ENCODE peak calls at places on chromosome 20, in seven cellular contexts. W is K562; P is pancreas; Y is heart left ventricle; T is CD8-positive, alpha-beta T cell; V is thoracic aorta; D is left lung. Q is an unnamed sample.

GRCh38 chr20:46701556-46701955 is 7.9 kb upstream of the SLC2A10 start:
- DNase-seq in W (no peak), P (no peak), Y (no peak), T (no peak), V (no peak), D (no peak), Q (no peak)

GRCh38 chr20:15699431-15700146 is 873.7 kb downstream of the KIF16B start:
- DNase-seq in W (no peak), P (no peak), Y (no peak), T (no peak), V (no peak), D (no peak), Q (no peak)

GRCh38 chr20:37821691-37822655 is 81.0 kb upstream of the VSTM2L start:
- DNase-seq in W (no peak), P (no peak), Y (no peak), T (no peak), V (no peak), D (no peak), Q (peak; percentile 82)

GRCh38 chr20:59788811-59789210 is 144.6 kb downstream of the SYCP2 start:
- DNase-seq in W (no peak), P (no peak), Y (no peak), T (no peak), V (no peak), D (no peak), Q (no peak)

GRCh38 chr20:32742322-32743236 is 688 bp downstream of the COMMD7 start:
- DNase-seq in W (no peak), P (no peak), Y (no peak), T (peak; percentile 20), V (no peak), D (no peak), Q (no peak)

GRCh38 chr20:58853976-58854637 is 1.6 kb downstream of the GNAS start:
- DNase-seq in W (no peak), P (no peak), Y (no peak), T (no peak), V (no peak), D (no peak), Q (no peak)

GRCh38 chr20:10469599-10469998 is 34.5 kb downstream of the SLX4IP start:
- DNase-seq in W (no peak), P (no peak), Y (peak; percentile 44), T (peak; percentile 13), V (no peak), D (peak; percentile 42), Q (peak; percentile 93)

GRCh38 chr20:32490942-32491763 is 94.0 kb downstream of the NOL4L start:
- DNase-seq in W (no peak), P (no peak), Y (no peak), T (no peak), V (no peak), D (peak; percentile 21), Q (no peak)

GRCh38 chr20:8943638-8944037 is 125.2 kb upstream of the PLCB4 start:
- DNase-seq in W (no peak), P (no peak), Y (no peak), T (no peak), V (no peak), D (no peak), Q (no peak)

GRCh38 chr20:8094415-8094818 is 37.6 kb upstream of the PLCB1 start:
- DNase-seq in W (no peak), P (peak; percentile 56), Y (peak; percentile 84), T (no peak), V (peak; percentile 38), D (no peak), Q (no peak)

GRCh38 chr20:32544260-32544722 is 40.8 kb downstream of the NOL4L start:
- DNase-seq in W (no peak), P (no peak), Y (no peak), T (no peak), V (no peak), D (no peak), Q (no peak)

GRCh38 chr20:4666001-4666470 is 55.7 kb upstream of the PRND start:
- DNase-seq in W (no peak), P (no peak), Y (no peak), T (peak; percentile 64), V (no peak), D (no peak), Q (no peak)

GRCh38 chr20:64090165-64090564 is 6.0 kb upstream of the LKAAEAR1 start:
- DNase-seq in W (peak; percentile 54), P (no peak), Y (no peak), T (no peak), V (no peak), D (no peak), Q (no peak)

GRCh38 chr20:50690562-50690978 is 772 bp downstream of the RIPOR3 start:
- DNase-seq in W (no peak), P (no peak), Y (no peak), T (no peak), V (no peak), D (no peak), Q (no peak)

GRCh38 chr20:50688256-50688655 is 3.1 kb downstream of the RIPOR3 start:
- DNase-seq in W (no peak), P (no peak), Y (no peak), T (no peak), V (no peak), D (no peak), Q (no peak)

GRCh38 chr20:50691585-50692552 is 527 bp upstream of the RIPOR3 start:
- DNase-seq in W (peak; percentile 70), P (no peak), Y (peak; percentile 48), T (no peak), V (no peak), D (no peak), Q (peak; percentile 76)

GRCh38 chr20:50690979-50691584 is at the start of gene RIPOR3:
- DNase-seq in W (peak; percentile 85), P (no peak), Y (peak; percentile 45), T (no peak), V (no peak), D (no peak), Q (peak; percentile 49)

GRCh38 chr20:50689864-50690263 is 1.5 kb downstream of the RIPOR3 start:
- DNase-seq in W (no peak), P (peak; percentile 59), Y (peak; percentile 49), T (no peak), V (no peak), D (no peak), Q (peak; percentile 83)
- H3K4me3 ChIP-seq in W (peak overlapping the region; percentile 52), P (no peak overlapping the region), Y (peak overlapping the region; percentile 52), T (no peak overlapping the region), V (no peak overlapping the region), D (no peak overlapping the region), Q (no peak overlapping the region)

GRCh38 chr20:35088231-35088794 is 4.3 kb downstream of the TRPC4AP start:
- DNase-seq in W (no peak), P (no peak), Y (no peak), T (no peak), V (no peak), D (no peak), Q (peak; percentile 61)
- H3K4me1 ChIP-seq in W (peaks cover 8% of the 10 kb centered on the region), P (peaks cover 3% of the 10 kb centered on the region), Y (peaks cover 47% of the 10 kb centered on the region), T (peaks cover 46% of the 10 kb centered on the region), V (peaks cover 16% of the 10 kb centered on the region), D (peaks cover 78% of the 10 kb centered on the region), Q (peaks cover 10% of the 10 kb centered on the region)

GRCh38 chr20:49543071-49543857 is 24.7 kb downstream of the PTGIS start:
- DNase-seq in W (no peak), P (no peak), Y (no peak), T (no peak), V (no peak), D (no peak), Q (no peak)

GRCh38 chr20:49544535-49544934 is 23.4 kb downstream of the PTGIS start:
- DNase-seq in W (no peak), P (no peak), Y (no peak), T (no peak), V (no peak), D (no peak), Q (no peak)

GRCh38 chr20:49548371-49548947 is 19.5 kb downstream of the PTGIS start:
- DNase-seq in W (no peak), P (no peak), Y (no peak), T (no peak), V (no peak), D (no peak), Q (no peak)

GRCh38 chr20:49543858-49544437 is 24.0 kb downstream of the PTGIS start:
- DNase-seq in W (no peak), P (no peak), Y (no peak), T (no peak), V (no peak), D (no peak), Q (no peak)

DNA sequence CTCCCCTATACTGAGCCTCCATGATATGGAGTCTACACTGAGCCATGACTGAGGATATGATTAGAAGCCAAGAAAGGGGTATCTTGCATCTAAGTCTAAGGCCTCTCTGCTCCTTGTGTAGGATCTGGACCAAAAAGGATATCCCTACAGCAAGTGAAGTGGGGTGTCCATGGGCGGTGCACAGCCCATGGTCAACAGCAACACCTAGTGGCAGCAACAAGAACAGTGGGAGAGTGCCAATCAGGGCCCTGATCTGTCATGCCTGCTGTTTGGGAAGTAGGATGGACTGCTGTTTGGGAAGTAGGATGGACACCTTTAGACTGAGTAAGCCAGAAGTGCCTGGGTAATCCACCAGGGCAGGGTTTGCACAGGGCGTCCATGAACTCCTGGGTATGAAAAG is 22.4 kb downstream of the PTGIS start:
- DNase-seq in W (peak; percentile 42), P (no peak), Y (no peak), T (no peak), V (no peak), D (no peak), Q (no peak)
- TF ChIP-seq CTCF in W (peak; percentile 50), P (no peak), Y (no peak), T (no peak), V (peak; percentile 23), D (no peak), Q (peak; percentile 21)

DNA sequence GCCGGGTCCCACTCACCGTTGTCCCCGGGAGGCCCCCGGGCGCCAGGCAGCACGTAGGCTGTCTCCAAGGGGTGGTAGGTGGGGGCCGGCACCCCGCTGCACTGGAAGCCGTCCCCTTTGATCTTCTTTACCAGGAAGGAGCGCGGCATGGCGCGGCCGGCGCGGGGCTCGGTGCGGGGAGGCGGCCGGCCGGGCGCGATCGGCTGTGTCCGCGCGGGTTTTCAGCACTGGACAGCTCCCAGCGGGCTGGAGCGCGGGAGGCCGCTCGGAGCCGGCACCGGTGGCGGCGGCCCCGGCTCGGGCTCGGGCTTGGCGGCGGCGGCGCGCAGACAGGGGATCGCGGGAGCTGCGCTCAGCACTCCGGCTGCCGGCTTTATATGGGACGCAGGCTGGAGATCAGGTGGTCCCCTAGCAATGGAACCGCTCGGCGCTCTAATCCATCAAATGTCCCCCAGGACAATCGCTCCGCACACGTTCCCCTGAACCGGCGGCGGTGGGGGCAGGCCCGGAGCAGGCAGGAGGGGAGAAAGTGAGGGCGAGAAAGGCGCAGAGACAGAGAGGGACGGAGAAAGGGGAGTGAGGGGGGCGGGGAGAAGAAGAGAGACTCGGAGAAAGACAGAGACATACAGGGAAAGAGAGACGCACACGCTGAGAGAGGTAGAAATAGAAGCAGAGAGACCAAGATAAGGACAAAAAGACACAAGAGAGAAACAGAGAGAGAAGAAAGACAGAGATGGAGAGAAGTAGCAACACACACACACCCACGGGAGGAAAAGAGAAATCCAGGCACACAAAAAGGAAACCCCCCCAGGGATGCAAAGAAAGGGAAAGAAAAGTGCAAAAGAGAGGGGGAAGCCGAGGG is at the start of gene SCRT2:
- DNase-seq in W (peak; percentile 84), P (peak; percentile 86), Y (peak; percentile 89), T (peak; percentile 66), V (no peak), D (peak; percentile 70), Q (peak; percentile 94)
- H3K4me3 ChIP-seq in W (peak within 1 kb of the TSS; percentile 37), P (no peak within 1 kb of the TSS), Y (peak within 1 kb of the TSS; percentile 39), T (peak within 1 kb of the TSS; percentile 15), V (peak within 1 kb of the TSS; percentile 45), D (no peak within 1 kb of the TSS), Q (peak within 1 kb of the TSS; percentile 23)

GRCh38 chr20:48921168-48921882 is at the start of gene ARFGEF2:
- DNase-seq in W (peak; percentile 97), P (peak; percentile 95), Y (peak; percentile 95), T (peak; percentile 91), V (peak; percentile 63), D (peak; percentile 93), Q (peak; percentile 94)
- H3K4me1 ChIP-seq in W (peaks cover 34% of the 10 kb centered on the region), P (peaks cover 3% of the 10 kb centered on the region), Y (peaks cover 31% of the 10 kb centered on the region), T (peaks cover 28% of the 10 kb centered on the region), V (peaks cover 14% of the 10 kb centered on the region), D (peaks cover 47% of the 10 kb centered on the region), Q (peaks cover 20% of the 10 kb centered on the region)

Q was measured in cardiac muscle cell.